ENCODE peak calls at places on chromosomes 11 and 22, in five cellular contexts. One of them, this sample, is unnamed.

GRCh38 chr11:116986521-116987105 is 111.6 kb downstream of the SIK3 start:
- DNase-seq in activated naive CD4-positive, alpha-beta T cell: no peak
- DNase-seq in psoas muscle: no peak
- DNase-seq in HEK293T: no peak
- DNase-seq in uterus: no peak
- DNase-seq in this sample: peak; percentile 97

GRCh38 chr11:14342906-14343305 is 16.1 kb downstream of the RRAS2 start:
- DNase-seq in activated naive CD4-positive, alpha-beta T cell: no peak
- DNase-seq in psoas muscle: no peak
- DNase-seq in HEK293T: no peak
- DNase-seq in uterus: no peak
- DNase-seq in this sample: no peak

GRCh38 chr11:5600374-5600851 is 4.0 kb downstream of the TRIM6 start:
- DNase-seq in activated naive CD4-positive, alpha-beta T cell: no peak
- DNase-seq in psoas muscle: peak; percentile 67
- DNase-seq in HEK293T: peak; percentile 64
- DNase-seq in uterus: peak; percentile 62
- DNase-seq in this sample: peak; percentile 72

GRCh38 chr11:60724420-60724819 is at the start of gene MS4A18:
- DNase-seq in activated naive CD4-positive, alpha-beta T cell: no peak
- DNase-seq in psoas muscle: no peak
- DNase-seq in HEK293T: no peak
- DNase-seq in uterus: no peak
- DNase-seq in this sample: no peak

GRCh38 chr22:49297286-49297870 is 530.3 kb downstream of the BRD1 start:
- DNase-seq in activated naive CD4-positive, alpha-beta T cell: no peak
- DNase-seq in psoas muscle: no peak
- DNase-seq in HEK293T: no peak
- DNase-seq in uterus: no peak
- DNase-seq in this sample: no peak

GRCh38 chr11:30432716-30433115 is 109.8 kb downstream of the ARL14EP start:
- DNase-seq in activated naive CD4-positive, alpha-beta T cell: no peak
- DNase-seq in psoas muscle: no peak
- DNase-seq in HEK293T: no peak
- DNase-seq in uterus: no peak
- DNase-seq in this sample: no peak

GRCh38 chr22:27110985-27111451 is 453.6 kb downstream of the MIAT start:
- DNase-seq in activated naive CD4-positive, alpha-beta T cell: no peak
- DNase-seq in psoas muscle: no peak
- DNase-seq in HEK293T: no peak
- DNase-seq in uterus: no peak
- DNase-seq in this sample: no peak

GRCh38 chr11:7651140-7651551 is 22.2 kb downstream of the CYB5R2 start:
- DNase-seq in activated naive CD4-positive, alpha-beta T cell: no peak
- DNase-seq in psoas muscle: no peak
- DNase-seq in HEK293T: no peak
- DNase-seq in uterus: no peak
- DNase-seq in this sample: peak; percentile 55

GRCh38 chr22:48803993-48804810 is 1023.5 kb downstream of the BRD1 start:
- DNase-seq in activated naive CD4-positive, alpha-beta T cell: no peak
- DNase-seq in psoas muscle: no peak
- DNase-seq in HEK293T: no peak
- DNase-seq in uterus: no peak
- DNase-seq in this sample: no peak

GRCh38 chr11:19785265-19785664 is 72.6 kb downstream of the NAV2 start:
- DNase-seq in activated naive CD4-positive, alpha-beta T cell: no peak
- DNase-seq in psoas muscle: no peak
- DNase-seq in HEK293T: no peak
- DNase-seq in uterus: no peak
- DNase-seq in this sample: no peak